ENCODE peak calls at places on chromosomes 4 and X, in nine cellular contexts. I is progenitor cell of endocrine pancreas; A is AG09319; U is activated naive CD8-positive, alpha-beta T cell treated with anti-CD3 and anti-CD28 coated beads, Interleukin-2, amount 50 U/mL, for 24 hours; N is HT1080; V is gastrocnemius medialis; R is retina; L is naive thymus-derived CD8-positive, alpha-beta T cell; B is H4. D is an unnamed sample.

GRCh38 chr4:7430368-7430964 is 4.3 kb downstream of the PSAPL1 start:
- DNase-seq in I (no peak), U (no peak), L (no peak), B (no peak), N (no peak), V (no peak), R (no peak), A (no peak), D (no peak)

GRCh38 chr4:185479507-185479971 is 8.0 kb upstream of the CCDC110 start:
- DNase-seq in R (no peak), V (peak), B (no peak), N (no peak), I (no peak), U (no peak), A (no peak), L (no peak), D (no peak)

GRCh38 chr4:140100771-140101170 is 53.2 kb downstream of the MAML3 start:
- DNase-seq in L (no peak), B (no peak), R (no peak), N (peak), U (no peak), A (no peak), V (no peak), I (no peak), D (no peak)

GRCh38 chr4:156888762-156889161 is 82.8 kb downstream of the PDGFC start:
- DNase-seq in R (no peak), L (no peak), I (no peak), B (peak), N (peak), U (no peak), V (no peak), A (no peak), D (no peak)

GRCh38 chr4:184383497-184384055 is 90.8 kb downstream of the IRF2 start:
- DNase-seq in I (no peak), N (peak), V (no peak), U (no peak), L (no peak), R (no peak), B (peak), A (peak), D (no peak)

GRCh38 chr4:1177274-1178141 is 5.1 kb upstream of the SPON2 start:
- DNase-seq in A (no peak), V (peak), I (no peak), L (no peak), R (no peak), U (peak), B (peak), N (peak), D (no peak)

GRCh38 chr4:74456056-74456744 is 11.3 kb downstream of the AREG start:
- DNase-seq in N (no peak), V (no peak), L (no peak), A (no peak), R (no peak), I (no peak), U (no peak), B (no peak), D (no peak)

GRCh38 chr4:182307746-182308145 is 64.5 kb downstream of the TENM3 start:
- DNase-seq in N (peak), R (no peak), B (peak), I (no peak), L (no peak), U (no peak), V (no peak), A (peak), D (no peak)

GRCh38 chr4:24675723-24676122 is 91.4 kb upstream of the DHX15 start:
- DNase-seq in U (no peak), I (no peak), B (no peak), V (no peak), N (no peak), L (no peak), R (no peak), A (no peak), D (no peak)

GRCh38 chr4:119835511-119835910 is 206.9 kb upstream of the PDE5A start:
- DNase-seq in V (no peak), A (no peak), U (no peak), I (no peak), N (no peak), B (peak), L (no peak), R (no peak), D (no peak)

GRCh38 chrX:144586756-144587155 is 660.5 kb upstream of the SPANXN1 start:
- DNase-seq in I (no peak), U (no peak), L (no peak), A (no peak), N (peak), R (no peak), V (no peak), B (peak), D (no peak)

GRCh38 chr4:5474756-5475155 is 233.6 kb downstream of the EVC2 start:
- DNase-seq in N (peak), V (no peak), A (no peak), R (no peak), U (no peak), B (no peak), I (no peak), L (no peak), D (no peak)

D was measured in DMS 273 treated with DMSO at 0.1 percent for 48 hours.